ENCODE peak calls at places on chromosomes 3 and 15, in six cellular contexts. U, K, O, R, Q and N are unnamed samples.

GRCh38 chr3:48532271-48532973 is 24.2 kb downstream of the PFKFB4 start:
- DNase-seq in Q (no peak), U (no peak), O (no peak), K (no peak), R (no peak), N (no peak)

GRCh38 chr15:31070867-31071266 is 30.7 kb downstream of the TRPM1 start:
- DNase-seq in R (no peak), U (no peak), Q (no peak), K (no peak), O (no peak), N (no peak)

GRCh38 chr3:4313606-4314308 is 10.6 kb downstream of the SETMAR start:
- DNase-seq in Q (no peak), O (no peak), U (no peak), K (no peak), R (no peak), N (no peak)

GRCh38 chr15:59699810-59700431 is 10.8 kb upstream of the BNIP2 start:
- DNase-seq in O (no peak), Q (no peak), U (peak), R (no peak), K (no peak), N (no peak)

GRCh38 chr3:127431066-127431465 is 143.2 kb upstream of the PRR20G start:
- DNase-seq in Q (peak), O (no peak), R (no peak), U (no peak), K (no peak), N (peak)

GRCh38 chr3:126406389-126407296 is 11.9 kb downstream of the CFAP100 start:
- DNase-seq in Q (no peak), K (no peak), U (no peak), R (no peak), O (no peak), N (no peak)

GRCh38 chr3:190615607-190616006 is 101.7 kb downstream of the IL1RAP start:
- DNase-seq in R (no peak), K (no peak), U (no peak), O (no peak), Q (no peak), N (no peak)

GRCh38 chr15:39115379-39116057 is 465.4 kb upstream of the THBS1 start:
- DNase-seq in U (peak), O (no peak), Q (no peak), K (no peak), R (no peak), N (no peak)

GRCh38 chr15:32852771-32853170 is 135.0 kb downstream of the GREM1 start:
- DNase-seq in R (no peak), O (no peak), U (no peak), K (no peak), Q (no peak), N (no peak)

GRCh38 chr3:108103971-108104797 is 13.4 kb upstream of the CD47 start:
- DNase-seq in O (no peak), Q (no peak), U (no peak), K (no peak), R (no peak), N (peak)

GRCh38 chr3:52299815-52300611 is 12.4 kb downstream of the GLYCTK start:
- DNase-seq in K (peak), R (peak), O (no peak), Q (no peak), U (no peak), N (peak)
- TF ChIP-seq CTCF in K (peak), R (no peak), O (no peak), Q (no peak), U (no peak), N (peak)

GRCh38 chr15:43412096-43412495 is 41.2 kb downstream of the TUBGCP4 start:
- DNase-seq in Q (no peak), O (no peak), K (no peak), R (no peak), U (no peak), N (no peak)

GRCh38 chr15:43406808-43407207 is 35.9 kb downstream of the TUBGCP4 start:
- DNase-seq in Q (no peak), K (no peak), U (no peak), R (no peak), O (no peak), N (no peak)

GRCh38 chr15:43408789-43409188 is 37.9 kb downstream of the TUBGCP4 start:
- DNase-seq in Q (no peak), U (no peak), R (peak), O (no peak), K (no peak), N (peak)

GRCh38 chr15:43414196-43414595 is 43.3 kb downstream of the TUBGCP4 start:
- DNase-seq in O (no peak), R (no peak), K (no peak), U (no peak), Q (no peak), N (no peak)

GRCh38 chr15:43410572-43411214 is 39.8 kb downstream of the TUBGCP4 start:
- DNase-seq in U (peak), Q (no peak), R (no peak), K (no peak), O (no peak), N (no peak)
- TF ChIP-seq CTCF in U (no peak), Q (no peak), R (no peak), K (no peak), O (no peak), N (no peak)

DNA sequence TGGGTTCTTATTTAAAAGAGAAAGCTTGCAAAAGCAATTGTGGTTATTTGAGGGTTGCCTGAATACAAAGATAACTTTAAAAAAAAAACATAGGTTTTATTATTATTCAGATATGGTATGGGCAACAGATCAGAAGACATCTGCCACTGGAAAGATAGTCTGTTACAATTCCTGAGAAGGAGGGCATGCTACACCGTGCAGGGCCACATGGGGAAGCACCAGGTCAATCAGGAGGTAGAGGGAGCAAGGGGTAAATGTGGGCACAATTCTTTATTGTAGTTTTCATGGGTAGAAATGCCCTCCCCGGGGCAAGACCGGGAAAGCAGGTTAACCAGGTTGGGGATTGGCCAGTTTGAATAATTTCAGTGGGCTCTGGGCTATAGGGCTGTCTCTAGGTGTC is 46.5 kb downstream of the BBS4 start:
- DNase-seq in R (no peak), K (no peak), U (no peak), O (no peak), Q (no peak), N (no peak)
- TF ChIP-seq CTCF in R (no peak), K (no peak), U (no peak), O (no peak), Q (no peak), N (peak)

DNA sequence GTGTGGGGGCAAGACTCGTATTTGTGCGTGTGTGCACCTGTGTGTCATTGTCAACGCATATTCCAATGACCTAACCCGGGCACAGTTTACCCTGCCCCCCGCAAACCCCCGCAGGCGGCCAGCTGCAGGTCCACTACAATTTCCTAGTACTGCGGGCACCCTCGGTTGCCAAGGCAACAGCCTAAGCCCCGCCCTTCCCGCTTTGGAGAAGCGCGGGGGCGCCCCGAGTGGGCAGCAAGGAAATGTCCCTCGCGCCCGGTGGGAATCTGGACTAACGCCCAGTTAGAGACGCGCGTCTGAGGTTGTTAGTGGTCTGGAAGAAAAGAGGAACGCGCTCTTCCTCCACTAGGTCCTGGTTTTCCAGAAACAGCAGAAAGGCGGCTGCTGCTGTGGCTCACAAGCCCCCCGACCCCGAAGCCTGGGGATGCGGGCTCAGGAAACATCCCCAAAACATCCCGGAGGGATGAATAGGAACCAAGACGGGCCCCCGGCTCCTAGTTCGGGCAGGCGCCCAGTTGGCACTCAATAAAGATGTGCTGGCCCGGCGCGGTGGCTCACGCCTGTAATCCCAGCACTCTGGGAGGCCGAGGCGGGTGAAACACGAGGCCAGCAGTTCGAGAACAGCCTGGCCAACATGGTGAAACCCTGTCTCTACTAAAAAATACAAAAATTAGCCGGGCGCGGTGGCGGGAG is 1.1 kb downstream of the ABHD14A start:
- DNase-seq in U (peak), K (peak), Q (peak), R (peak), O (no peak), N (peak)
- TF ChIP-seq CTCF in U (no peak), K (no peak), Q (no peak), R (no peak), O (no peak), N (no peak)

GRCh38 chr3:53513556-53514190 is 19.3 kb downstream of the CACNA1D start:
- DNase-seq in O (no peak), Q (no peak), U (peak), R (no peak), K (no peak), N (no peak)
- TF ChIP-seq CTCF in O (no peak), Q (no peak), U (no peak), R (no peak), K (no peak), N (peak)

GRCh38 chr15:90201150-90201943 is at the start of gene SEMA4B:
- DNase-seq in K (peak), O (peak), Q (peak), U (peak), R (peak), N (peak)
- TF ChIP-seq CTCF in K (no peak), O (no peak), Q (no peak), U (no peak), R (no peak), N (no peak)